ENCODE peak calls at places on chromosomes 7 and 10, in seven cellular contexts. One of them, this sample, is unnamed. For H3K4me1, the result is how much of the 10 kb centered on the place peaks cover.

GRCh38 chr7:64863021-64863420 is 40.1 kb upstream of the ZNF273 start:
- DNase-seq in CD8-positive, alpha-beta T cell: no peak
- DNase-seq in colonic mucosa: no peak
- DNase-seq in heart right ventricle: no peak
- DNase-seq in K562: no peak
- DNase-seq in GM23248: no peak
- DNase-seq in fibroblast of lung: no peak
- DNase-seq in this sample: no peak

GRCh38 chr7:107715531-107715930 is 28.4 kb upstream of the CBLL1 start:
- DNase-seq in GM23248: no peak
- DNase-seq in heart right ventricle: no peak
- DNase-seq in fibroblast of lung: peak
- DNase-seq in colonic mucosa: no peak
- DNase-seq in CD8-positive, alpha-beta T cell: no peak
- DNase-seq in K562: no peak
- DNase-seq in this sample: no peak

GRCh38 chr7:114972567-114972966 is 50.7 kb downstream of the MDFIC start:
- DNase-seq in fibroblast of lung: no peak
- DNase-seq in colonic mucosa: no peak
- DNase-seq in GM23248: no peak
- DNase-seq in CD8-positive, alpha-beta T cell: no peak
- DNase-seq in heart right ventricle: no peak
- DNase-seq in K562: no peak
- DNase-seq in this sample: no peak

GRCh38 chr10:22314852-22315251 is 1.3 kb upstream of the COMMD3 start:
- DNase-seq in GM23248: peak
- DNase-seq in colonic mucosa: no peak
- DNase-seq in heart right ventricle: no peak
- DNase-seq in CD8-positive, alpha-beta T cell: no peak
- DNase-seq in K562: no peak
- DNase-seq in fibroblast of lung: no peak
- DNase-seq in this sample: no peak

GRCh38 chr7:20030417-20030816 is 186.8 kb downstream of the MACC1 start:
- DNase-seq in GM23248: peak
- DNase-seq in K562: no peak
- DNase-seq in CD8-positive, alpha-beta T cell: no peak
- DNase-seq in fibroblast of lung: peak
- DNase-seq in heart right ventricle: no peak
- DNase-seq in colonic mucosa: no peak
- DNase-seq in this sample: no peak

GRCh38 chr10:104589871-104590270 is 51.2 kb upstream of the SORCS3 start:
- DNase-seq in K562: no peak
- DNase-seq in CD8-positive, alpha-beta T cell: no peak
- DNase-seq in fibroblast of lung: peak
- DNase-seq in colonic mucosa: no peak
- DNase-seq in GM23248: peak
- DNase-seq in heart right ventricle: no peak
- DNase-seq in this sample: no peak

GRCh38 chr7:136912339-136912738 is 43.9 kb downstream of the CHRM2 start:
- DNase-seq in CD8-positive, alpha-beta T cell: no peak
- DNase-seq in GM23248: no peak
- DNase-seq in colonic mucosa: no peak
- DNase-seq in K562: no peak
- DNase-seq in fibroblast of lung: peak
- DNase-seq in heart right ventricle: no peak
- DNase-seq in this sample: no peak

GRCh38 chr7:39465055-39465929 is 100.9 kb upstream of the YAE1 start:
- DNase-seq in fibroblast of lung: peak
- DNase-seq in heart right ventricle: no peak
- DNase-seq in CD8-positive, alpha-beta T cell: no peak
- DNase-seq in colonic mucosa: peak
- DNase-seq in GM23248: peak
- DNase-seq in K562: peak
- DNase-seq in this sample: no peak

GRCh38 chr10:17737021-17737965 is 14.7 kb upstream of the TMEM236 start:
- DNase-seq in K562: no peak
- DNase-seq in GM23248: peak
- DNase-seq in colonic mucosa: no peak
- DNase-seq in CD8-positive, alpha-beta T cell: no peak
- DNase-seq in fibroblast of lung: peak
- DNase-seq in heart right ventricle: peak
- DNase-seq in this sample: peak

GRCh38 chr7:46291064-46291463 is 370.0 kb upstream of the IGFBP3 start:
- DNase-seq in CD8-positive, alpha-beta T cell: no peak
- DNase-seq in colonic mucosa: no peak
- DNase-seq in heart right ventricle: no peak
- DNase-seq in fibroblast of lung: peak
- DNase-seq in K562: no peak
- DNase-seq in GM23248: peak
- DNase-seq in this sample: no peak

GRCh38 chr7:96928965-96929364 is 76.4 kb upstream of the DLX6 start:
- DNase-seq in colonic mucosa: no peak
- DNase-seq in GM23248: no peak
- DNase-seq in CD8-positive, alpha-beta T cell: no peak
- DNase-seq in fibroblast of lung: no peak
- DNase-seq in K562: no peak
- DNase-seq in heart right ventricle: no peak
- DNase-seq in this sample: no peak
- H3K4me1 ChIP-seq in colonic mucosa: under half
- H3K4me1 ChIP-seq in GM23248: under half
- H3K4me1 ChIP-seq in CD8-positive, alpha-beta T cell: under half
- H3K4me1 ChIP-seq in fibroblast of lung: under half
- H3K4me1 ChIP-seq in K562: under half
- H3K4me1 ChIP-seq in heart right ventricle: under half
- H3K4me1 ChIP-seq in this sample: under half

GRCh38 chr10:91188889-91189288 is 31.6 kb upstream of the PCGF5 start:
- DNase-seq in heart right ventricle: no peak
- DNase-seq in fibroblast of lung: no peak
- DNase-seq in GM23248: no peak
- DNase-seq in CD8-positive, alpha-beta T cell: no peak
- DNase-seq in K562: no peak
- DNase-seq in colonic mucosa: no peak
- DNase-seq in this sample: no peak
- H3K4me1 ChIP-seq in heart right ventricle: under half
- H3K4me1 ChIP-seq in fibroblast of lung: under half
- H3K4me1 ChIP-seq in GM23248: under half
- H3K4me1 ChIP-seq in CD8-positive, alpha-beta T cell: under half
- H3K4me1 ChIP-seq in K562: under half
- H3K4me1 ChIP-seq in colonic mucosa: under half
- H3K4me1 ChIP-seq in this sample: under half

GRCh38 chr10:100930368-100930767 is 17.6 kb downstream of the SLF2 start:
- DNase-seq in colonic mucosa: no peak
- DNase-seq in K562: no peak
- DNase-seq in CD8-positive, alpha-beta T cell: no peak
- DNase-seq in GM23248: peak
- DNase-seq in heart right ventricle: no peak
- DNase-seq in fibroblast of lung: no peak
- DNase-seq in this sample: no peak
- H3K4me1 ChIP-seq in colonic mucosa: under half
- H3K4me1 ChIP-seq in K562: under half
- H3K4me1 ChIP-seq in CD8-positive, alpha-beta T cell: under half
- H3K4me1 ChIP-seq in GM23248: under half
- H3K4me1 ChIP-seq in heart right ventricle: under half
- H3K4me1 ChIP-seq in fibroblast of lung: under half
- H3K4me1 ChIP-seq in this sample: under half

GRCh38 chr7:51265066-51265907 is 51.3 kb downstream of the COBL start:
- DNase-seq in GM23248: no peak
- DNase-seq in K562: no peak
- DNase-seq in CD8-positive, alpha-beta T cell: no peak
- DNase-seq in colonic mucosa: peak
- DNase-seq in heart right ventricle: no peak
- DNase-seq in fibroblast of lung: no peak
- DNase-seq in this sample: no peak
- H3K4me1 ChIP-seq in GM23248: under half
- H3K4me1 ChIP-seq in K562: under half
- H3K4me1 ChIP-seq in CD8-positive, alpha-beta T cell: under half
- H3K4me1 ChIP-seq in colonic mucosa: under half
- H3K4me1 ChIP-seq in heart right ventricle: under half
- H3K4me1 ChIP-seq in fibroblast of lung: under half
- H3K4me1 ChIP-seq in this sample: under half

GRCh38 chr7:73939528-73939927 is 78.6 kb downstream of the TMEM270 start:
- DNase-seq in K562: no peak
- DNase-seq in heart right ventricle: no peak
- DNase-seq in CD8-positive, alpha-beta T cell: no peak
- DNase-seq in colonic mucosa: no peak
- DNase-seq in fibroblast of lung: no peak
- DNase-seq in GM23248: no peak
- DNase-seq in this sample: no peak

GRCh38 chr7:73940701-73941238 is 79.8 kb downstream of the TMEM270 start:
- DNase-seq in CD8-positive, alpha-beta T cell: no peak
- DNase-seq in fibroblast of lung: no peak
- DNase-seq in K562: no peak
- DNase-seq in GM23248: no peak
- DNase-seq in heart right ventricle: no peak
- DNase-seq in colonic mucosa: no peak
- DNase-seq in this sample: no peak

GRCh38 chr7:73941836-73942551 is 81.0 kb downstream of the TMEM270 start:
- DNase-seq in colonic mucosa: no peak
- DNase-seq in GM23248: peak
- DNase-seq in K562: no peak
- DNase-seq in heart right ventricle: no peak
- DNase-seq in CD8-positive, alpha-beta T cell: no peak
- DNase-seq in fibroblast of lung: peak
- DNase-seq in this sample: no peak

GRCh38 chr7:73948287-73948686 is 79.7 kb upstream of the ELN start:
- DNase-seq in colonic mucosa: no peak
- DNase-seq in fibroblast of lung: no peak
- DNase-seq in CD8-positive, alpha-beta T cell: no peak
- DNase-seq in heart right ventricle: no peak
- DNase-seq in K562: no peak
- DNase-seq in GM23248: no peak
- DNase-seq in this sample: no peak

GRCh38 chr7:73945022-73945421 is 83.0 kb upstream of the ELN start:
- DNase-seq in GM23248: no peak
- DNase-seq in CD8-positive, alpha-beta T cell: no peak
- DNase-seq in heart right ventricle: no peak
- DNase-seq in K562: no peak
- DNase-seq in fibroblast of lung: no peak
- DNase-seq in colonic mucosa: no peak
- DNase-seq in this sample: no peak
- H3K4me1 ChIP-seq in GM23248: under half
- H3K4me1 ChIP-seq in CD8-positive, alpha-beta T cell: under half
- H3K4me1 ChIP-seq in heart right ventricle: under half
- H3K4me1 ChIP-seq in K562: under half
- H3K4me1 ChIP-seq in fibroblast of lung: under half
- H3K4me1 ChIP-seq in colonic mucosa: under half
- H3K4me1 ChIP-seq in this sample: under half

DNA sequence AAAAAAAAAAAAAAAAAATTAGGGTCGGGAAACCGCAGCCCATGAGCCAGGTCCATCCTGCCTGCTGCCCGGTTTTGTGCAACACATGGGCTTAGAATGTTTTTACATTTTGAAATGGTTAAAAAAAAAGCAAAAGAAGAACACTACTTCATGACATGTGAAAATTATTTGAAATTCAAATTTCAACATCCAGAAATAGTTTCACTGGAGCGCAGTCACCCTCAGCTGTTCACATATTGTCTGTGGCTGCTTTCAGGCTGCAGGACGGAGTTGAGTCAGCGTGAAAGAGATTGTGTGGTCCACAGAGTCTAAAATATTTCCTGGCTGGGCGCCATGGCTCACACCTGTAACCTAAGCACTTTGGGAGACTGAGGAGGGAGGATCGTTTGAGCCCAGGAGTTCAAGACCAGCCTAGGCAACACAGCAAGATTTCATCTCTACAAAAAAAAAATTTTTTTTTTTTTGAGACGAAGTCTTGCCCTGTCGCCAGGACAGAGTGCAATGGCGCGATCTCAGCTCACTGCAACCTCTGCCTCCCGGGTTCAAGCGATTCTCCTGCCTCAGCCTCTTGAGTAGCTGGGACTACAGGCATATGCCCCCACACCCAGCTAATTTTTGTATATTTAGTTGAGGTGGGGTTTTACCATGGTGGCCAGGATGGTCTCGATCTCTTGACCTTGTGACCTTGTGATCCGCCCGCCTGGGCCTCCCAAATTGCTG is 63.9 kb upstream of the ECHDC3 start:
- DNase-seq in colonic mucosa: no peak
- DNase-seq in heart right ventricle: no peak
- DNase-seq in fibroblast of lung: peak
- DNase-seq in CD8-positive, alpha-beta T cell: no peak
- DNase-seq in K562: no peak
- DNase-seq in GM23248: peak
- DNase-seq in this sample: no peak
- H3K4me1 ChIP-seq in colonic mucosa: under half
- H3K4me1 ChIP-seq in heart right ventricle: under half
- H3K4me1 ChIP-seq in fibroblast of lung: under half
- H3K4me1 ChIP-seq in CD8-positive, alpha-beta T cell: under half
- H3K4me1 ChIP-seq in K562: under half
- H3K4me1 ChIP-seq in GM23248: under half
- H3K4me1 ChIP-seq in this sample: under half

GRCh38 chr7:6430271-6430940 is 17.3 kb downstream of the DAGLB start:
- DNase-seq in fibroblast of lung: peak
- DNase-seq in GM23248: peak
- DNase-seq in colonic mucosa: no peak
- DNase-seq in heart right ventricle: no peak
- DNase-seq in CD8-positive, alpha-beta T cell: no peak
- DNase-seq in K562: no peak
- DNase-seq in this sample: no peak

GRCh38 chr7:6435486-6436384 is 12.0 kb downstream of the DAGLB start:
- DNase-seq in GM23248: peak
- DNase-seq in heart right ventricle: peak
- DNase-seq in CD8-positive, alpha-beta T cell: peak
- DNase-seq in K562: peak
- DNase-seq in fibroblast of lung: peak
- DNase-seq in colonic mucosa: peak
- DNase-seq in this sample: peak

GRCh38 chr7:6430974-6431373 is 16.8 kb downstream of the DAGLB start:
- DNase-seq in GM23248: no peak
- DNase-seq in heart right ventricle: no peak
- DNase-seq in fibroblast of lung: no peak
- DNase-seq in K562: no peak
- DNase-seq in colonic mucosa: no peak
- DNase-seq in CD8-positive, alpha-beta T cell: no peak
- DNase-seq in this sample: no peak

GRCh38 chr7:6433814-6434630 is 13.7 kb downstream of the DAGLB start:
- DNase-seq in K562: peak
- DNase-seq in colonic mucosa: no peak
- DNase-seq in CD8-positive, alpha-beta T cell: no peak
- DNase-seq in heart right ventricle: no peak
- DNase-seq in GM23248: no peak
- DNase-seq in fibroblast of lung: no peak
- DNase-seq in this sample: no peak

GRCh38 chr7:6432786-6433185 is 15.0 kb downstream of the DAGLB start:
- DNase-seq in fibroblast of lung: no peak
- DNase-seq in heart right ventricle: no peak
- DNase-seq in GM23248: no peak
- DNase-seq in colonic mucosa: no peak
- DNase-seq in CD8-positive, alpha-beta T cell: no peak
- DNase-seq in K562: peak
- DNase-seq in this sample: no peak
- H3K4me1 ChIP-seq in fibroblast of lung: under half
- H3K4me1 ChIP-seq in heart right ventricle: half or more
- H3K4me1 ChIP-seq in GM23248: under half
- H3K4me1 ChIP-seq in colonic mucosa: under half
- H3K4me1 ChIP-seq in CD8-positive, alpha-beta T cell: under half
- H3K4me1 ChIP-seq in K562: under half
- H3K4me1 ChIP-seq in this sample: under half

This sample was measured in right cardiac atrium.